ENCODE peak calls at places on chromosomes 1 and 21, in six cellular contexts. C is A549, R is astrocyte of the cerebellum, T is RWPE1, W is MM.1S, H is BJ. O is an unnamed sample.

GRCh38 chr1:111600886-111601386 is 18.7 kb upstream of the RAP1A start:
- DNase-seq in C (no peak), R (no peak), T (no peak), W (peak), H (no peak), O (no peak)

GRCh38 chr21:32140212-32141008 is 138.4 kb downstream of the MIS18A start:
- DNase-seq in C (no peak), R (no peak), T (no peak), W (no peak), H (no peak), O (no peak)

GRCh38 chr1:155981266-155982088 is 3.1 kb upstream of the ARHGEF2 start:
- DNase-seq in C (no peak), R (no peak), T (peak), W (peak), H (no peak), O (no peak)

GRCh38 chr1:17861685-17862084 is 106.6 kb downstream of the ACTL8 start:
- DNase-seq in C (no peak), R (no peak), T (no peak), W (no peak), H (no peak), O (no peak)

GRCh38 chr1:80462006-80462405 is 1338.7 kb upstream of the ADGRL2 start:
- DNase-seq in C (no peak), R (no peak), T (no peak), W (no peak), H (no peak), O (no peak)

GRCh38 chr1:59143824-59144223 is 153.1 kb upstream of the FGGY start:
- DNase-seq in C (no peak), R (no peak), T (no peak), W (no peak), H (no peak), O (no peak)

GRCh38 chr1:119549719-119550141 is 42.7 kb downstream of the HSD3B1 start:
- DNase-seq in C (peak), R (peak), T (peak), W (peak), H (no peak), O (peak)

GRCh38 chr1:38179423-38179822 is 132.8 kb upstream of the POU3F1 start:
- DNase-seq in C (no peak), R (no peak), T (no peak), W (no peak), H (no peak), O (no peak)

GRCh38 chr1:48903291-48903690 is 126.6 kb upstream of the BEND5 start:
- DNase-seq in C (no peak), R (no peak), T (no peak), W (no peak), H (no peak), O (no peak)

GRCh38 chr1:19219451-19219850 is 9.4 kb upstream of the UBR4 start:
- DNase-seq in C (no peak), R (no peak), T (no peak), W (no peak), H (no peak), O (no peak)

GRCh38 chr1:76862447-76862846 is 4.8 kb upstream of the ST6GALNAC5 start:
- DNase-seq in C (no peak), R (peak), T (no peak), W (no peak), H (peak), O (no peak)

GRCh38 chr1:7388488-7389185 is 382.5 kb upstream of the VAMP3 start:
- DNase-seq in C (no peak), R (no peak), T (no peak), W (no peak), H (no peak), O (no peak)

GRCh38 chr1:200526709-200527612 is 93.6 kb downstream of the KIF14 start:
- DNase-seq in C (no peak), R (no peak), T (no peak), W (no peak), H (no peak), O (no peak)

GRCh38 chr1:59685101-59685500 is 129.6 kb upstream of the HOOK1 start:
- DNase-seq in C (no peak), R (no peak), T (no peak), W (no peak), H (no peak), O (no peak)

GRCh38 chr1:91741301-91741700 is 144.7 kb downstream of the TGFBR3 start:
- DNase-seq in C (no peak), R (no peak), T (no peak), W (no peak), H (no peak), O (no peak)

GRCh38 chr1:99751877-99752504 is 14.4 kb downstream of the FRRS1 start:
- DNase-seq in C (no peak), R (no peak), T (no peak), W (no peak), H (no peak), O (no peak)

GRCh38 chr1:180542113-180542512 is 16.7 kb upstream of the OVAAL start:
- DNase-seq in C (no peak), R (no peak), T (no peak), W (no peak), H (no peak), O (peak)

GRCh38 chr1:216111842-216112241 is 311.4 kb downstream of the USH2A start:
- DNase-seq in C (no peak), R (no peak), T (no peak), W (peak), H (no peak), O (no peak)

GRCh38 chr1:232925421-232926202 is 24.8 kb upstream of the NTPCR start:
- DNase-seq in C (no peak), R (no peak), T (no peak), W (no peak), H (no peak), O (peak)

GRCh38 chr1:155127672-155128468 is at the start of gene EFNA1:
- DNase-seq in C (peak), R (no peak), T (no peak), W (peak), H (no peak), O (peak)

GRCh38 chr1:81414417-81415087 is 386.2 kb upstream of the ADGRL2 start:
- DNase-seq in C (peak), R (no peak), T (peak), W (no peak), H (no peak), O (peak)

GRCh38 chr1:17265162-17265561 is 16.3 kb downstream of the PADI3 start:
- DNase-seq in C (peak), R (no peak), T (peak), W (no peak), H (no peak), O (no peak)

GRCh38 chr21:33968998-33969353 is 53.4 kb upstream of the ATP5PO start:
- DNase-seq in C (no peak), R (no peak), T (no peak), W (no peak), H (no peak), O (no peak)

GRCh38 chr1:173095632-173096031 is 44.9 kb upstream of the TNFSF18 start:
- DNase-seq in C (no peak), R (peak), T (no peak), W (no peak), H (peak), O (no peak)

GRCh38 chr1:170067253-170067819 is 7.2 kb downstream of the KIFAP3 start:
- DNase-seq in C (no peak), R (no peak), T (no peak), W (no peak), H (no peak), O (no peak)

GRCh38 chr21:33443174-33443573 is 36.6 kb downstream of the TMEM50B start:
- DNase-seq in C (no peak), R (no peak), T (no peak), W (no peak), H (no peak), O (no peak)

GRCh38 chr21:36630485-36631206 is 68.3 kb upstream of the SIM2 start:
- DNase-seq in C (peak), R (no peak), T (peak), W (peak), H (no peak), O (peak)

GRCh38 chr1:202010042-202011015 is at the start of gene ELF3:
- DNase-seq in C (peak), R (no peak), T (peak), W (peak), H (no peak), O (peak)

GRCh38 chr1:30242722-30243465 is 480.5 kb downstream of the MATN1 start:
- DNase-seq in C (peak), R (no peak), T (no peak), W (no peak), H (no peak), O (no peak)

DNA sequence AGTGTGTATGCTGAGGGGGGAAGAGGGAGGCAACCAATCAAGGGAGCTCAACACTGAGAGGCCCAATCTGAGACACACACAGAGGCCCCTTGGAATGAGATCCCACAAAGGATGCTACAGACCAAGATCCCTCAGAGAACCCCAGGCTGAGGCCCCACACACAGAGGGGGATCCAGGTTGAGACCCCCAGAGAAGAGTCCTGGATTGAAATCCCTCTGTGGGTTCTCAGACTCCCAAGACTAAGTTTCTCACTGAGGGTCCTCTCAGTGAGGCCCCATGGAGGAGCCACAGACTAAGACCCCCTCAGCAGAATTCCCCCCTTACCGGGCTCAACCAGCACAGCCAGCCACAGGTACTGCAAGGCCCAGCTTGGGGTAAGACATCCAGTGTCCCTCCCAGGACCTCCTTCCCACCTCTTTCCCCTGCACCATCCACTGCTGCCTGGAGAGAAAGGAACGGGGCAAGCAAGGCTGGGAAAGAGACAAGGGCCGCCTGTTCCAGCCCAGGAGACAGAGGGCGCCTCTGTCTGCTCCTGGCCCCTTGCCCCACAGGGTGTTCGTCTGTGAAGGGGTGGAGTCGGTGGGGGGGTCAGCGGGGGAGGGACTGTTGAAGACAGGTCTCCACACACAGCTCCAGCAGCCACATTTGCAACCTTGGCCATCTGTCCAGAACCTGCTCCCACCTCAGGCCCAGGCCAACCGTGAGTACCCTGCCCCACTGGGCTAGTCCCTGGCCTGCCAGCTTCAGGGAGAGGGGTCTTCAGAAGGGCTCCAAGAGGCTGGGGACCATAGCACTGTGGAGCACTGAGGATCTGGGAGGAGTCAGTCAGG is at the start of gene S100A1:
- DNase-seq in C (peak), R (no peak), T (no peak), W (no peak), H (no peak), O (no peak)
- TF ChIP-seq CTCF in C (no peak), R (no peak), T (peak), W (no peak), H (no peak), O (no peak)

GRCh38 chr1:23178931-23179330 is 10.3 kb upstream of the LUZP1 start:
- DNase-seq in C (peak), R (no peak), T (no peak), W (no peak), H (no peak), O (no peak)
- TF ChIP-seq CTCF in C (no peak), R (peak), T (no peak), W (peak), H (peak), O (peak)

GRCh38 chr1:5620418-5620817 is 371.8 kb downstream of the NPHP4 start:
- DNase-seq in C (no peak), R (no peak), T (no peak), W (no peak), H (no peak), O (no peak)

GRCh38 chr1:5621692-5622091 is 370.5 kb downstream of the NPHP4 start:
- DNase-seq in C (no peak), R (no peak), T (no peak), W (no peak), H (no peak), O (no peak)

GRCh38 chr1:5622412-5622811 is 369.8 kb downstream of the NPHP4 start:
- DNase-seq in C (no peak), R (no peak), T (peak), W (no peak), H (no peak), O (no peak)

GRCh38 chr1:5619469-5619868 is 372.8 kb downstream of the NPHP4 start:
- DNase-seq in C (no peak), R (no peak), T (no peak), W (no peak), H (no peak), O (no peak)

DNA sequence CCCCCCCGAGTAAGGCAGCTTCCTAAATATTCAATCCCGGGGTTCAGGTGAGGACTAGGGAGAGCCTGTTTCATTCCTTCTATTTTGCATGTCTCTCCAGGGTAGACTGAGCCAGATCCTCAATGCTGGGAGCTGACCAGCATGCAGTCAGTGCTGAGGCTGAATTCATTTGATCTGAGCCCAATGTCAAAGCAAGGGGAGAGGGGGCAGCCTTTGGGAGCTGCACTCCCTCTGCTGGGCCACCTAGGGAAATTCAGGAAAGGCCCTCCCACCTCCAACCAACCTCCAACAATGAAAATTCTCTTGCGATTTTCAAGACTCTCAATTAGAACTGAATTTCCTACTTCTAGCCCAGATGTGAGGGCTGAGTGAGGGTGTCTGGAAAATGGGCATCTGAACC is 371.2 kb downstream of the NPHP4 start:
- DNase-seq in C (peak), R (no peak), T (peak), W (no peak), H (no peak), O (peak)
- TF ChIP-seq CTCF in C (peak), R (no peak), T (no peak), W (peak), H (no peak), O (peak)

GRCh38 chr1:246809473-246809872 is 85.3 kb downstream of the SCCPDH start:
- DNase-seq in C (no peak), R (no peak), T (no peak), W (no peak), H (no peak), O (no peak)
- TF ChIP-seq CTCF in C (no peak), R (peak), T (no peak), W (no peak), H (no peak), O (no peak)

GRCh38 chr21:46097826-46098286 is at the start of gene COL6A2:
- DNase-seq in C (peak), R (no peak), T (peak), W (no peak), H (no peak), O (peak)
- TF ChIP-seq CTCF in C (no peak), R (peak), T (no peak), W (no peak), H (no peak), O (no peak)

DNA sequence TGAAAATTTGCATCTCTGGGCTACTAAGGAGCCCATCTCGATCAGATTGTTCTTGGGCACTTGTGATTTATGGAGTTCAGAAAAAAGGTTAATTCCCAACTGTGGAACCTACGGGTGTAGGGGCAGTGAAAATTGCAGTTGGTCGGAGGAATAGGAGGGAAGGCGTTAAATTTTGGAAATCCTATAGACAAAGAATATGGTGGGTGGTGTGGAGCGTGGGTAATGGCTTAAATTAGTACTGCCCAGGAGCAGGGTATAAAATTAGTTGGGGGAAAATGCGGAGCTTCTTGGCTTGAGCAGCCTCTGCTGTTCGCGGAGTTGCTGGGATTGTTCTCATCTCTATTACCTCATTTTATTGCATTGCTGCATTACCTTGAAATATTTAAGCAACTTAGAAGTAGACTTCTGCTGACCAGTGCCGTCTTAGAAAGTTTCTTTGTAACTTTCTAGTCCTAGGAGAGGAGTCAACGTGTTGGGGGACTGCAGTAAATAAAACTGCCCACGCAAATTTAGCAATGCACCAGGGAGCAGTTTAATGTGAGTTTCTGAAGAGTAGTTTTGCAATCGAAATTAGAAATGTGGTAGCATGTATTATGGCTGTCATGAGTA is 514 bp downstream of the S1PR1 start:
- DNase-seq in C (no peak), R (no peak), T (peak), W (no peak), H (no peak), O (peak)
- TF ChIP-seq CTCF in C (no peak), R (no peak), T (no peak), W (no peak), H (peak), O (no peak)

GRCh38 chr1:10117132-10117531 is 84.4 kb downstream of the UBE4B start:
- DNase-seq in C (no peak), R (no peak), T (no peak), W (no peak), H (no peak), O (no peak)
- TF ChIP-seq CTCF in C (no peak), R (no peak), T (no peak), W (no peak), H (no peak), O (no peak)

O was measured in nephron progenitor cell.